ENCODE peak calls at places on chromosome 13, in nine cellular contexts. Y, P, H, A, D, R, J, B and F are unnamed samples.

GRCh38 chr13:30906411-30906990 is 430 bp downstream of the MEDAG start:
- DNase-seq in H (no peak), R (peak), B (no peak), D (no peak), J (no peak), A (peak), Y (no peak), P (peak), F (no peak)

GRCh38 chr13:34161829-34162544 is 344.0 kb downstream of the RFC3 start:
- DNase-seq in B (no peak), P (peak), D (no peak), A (peak), Y (no peak), H (peak), J (peak), R (no peak), F (no peak)

GRCh38 chr13:94950303-94950702 is 238.0 kb upstream of the SOX21 start:
- DNase-seq in P (peak), A (no peak), B (no peak), D (no peak), H (no peak), R (no peak), J (no peak), Y (no peak), F (no peak)

GRCh38 chr13:30438286-30438685 is 16.0 kb downstream of the UBE2L5 start:
- DNase-seq in A (no peak), Y (no peak), B (no peak), H (no peak), D (no peak), J (no peak), R (no peak), P (no peak), F (no peak)

GRCh38 chr13:50384724-50385123 is 369.5 kb downstream of the KCNRG start:
- DNase-seq in D (no peak), B (no peak), J (no peak), R (no peak), P (no peak), Y (no peak), A (no peak), H (no peak), F (no peak)

GRCh38 chr13:114258589-114258988 is 22.8 kb upstream of the UPF3A start:
- DNase-seq in P (no peak), R (no peak), D (no peak), A (no peak), Y (no peak), B (peak), H (no peak), J (no peak), F (no peak)

GRCh38 chr13:99980201-99981114 is 1.1 kb upstream of the ZIC2 start:
- DNase-seq in B (peak), P (peak), D (peak), J (no peak), H (no peak), Y (no peak), A (peak), R (peak), F (no peak)

GRCh38 chr13:85174291-85174690 is 624.9 kb downstream of the SLITRK6 start:
- DNase-seq in Y (no peak), H (no peak), A (no peak), R (no peak), D (no peak), J (no peak), P (no peak), B (no peak), F (no peak)

GRCh38 chr13:35549481-35549880 is 73.0 kb upstream of the MAB21L1 start:
- DNase-seq in J (peak), Y (no peak), D (no peak), A (no peak), H (no peak), B (no peak), P (no peak), R (no peak), F (no peak)

GRCh38 chr13:103246581-103247200 is 180.5 kb upstream of the SLC10A2 start:
- DNase-seq in Y (no peak), P (no peak), D (no peak), A (peak), J (no peak), R (no peak), H (no peak), B (no peak), F (no peak)

GRCh38 chr13:101977475-101977874 is 424.4 kb downstream of the FGF14 start:
- DNase-seq in Y (no peak), R (no peak), P (no peak), B (no peak), A (no peak), D (no peak), H (no peak), J (no peak), F (no peak)

GRCh38 chr13:107427531-107427930 is 787.8 kb downstream of the LIG4 start:
- DNase-seq in H (no peak), P (no peak), B (no peak), Y (no peak), A (no peak), D (no peak), J (no peak), R (no peak), F (no peak)

GRCh38 chr13:27194895-27195764 is 23.5 kb upstream of the USP12 start:
- DNase-seq in A (no peak), D (no peak), R (no peak), B (no peak), Y (peak), H (no peak), J (peak), P (no peak), F (no peak)

GRCh38 chr13:18628428-18628827 is 553.2 kb downstream of the TUBA3C start:
- DNase-seq in J (no peak), A (no peak), D (no peak), P (no peak), H (no peak), Y (no peak), R (no peak), B (no peak), F (no peak)

GRCh38 chr13:44744880-44745633 is 168.9 kb upstream of the TSC22D1 start:
- DNase-seq in A (no peak), J (no peak), H (no peak), P (no peak), R (no peak), Y (no peak), B (no peak), D (no peak), F (no peak)

GRCh38 chr13:34671136-34671535 is 270.9 kb upstream of the NBEA start:
- DNase-seq in J (no peak), Y (no peak), D (peak), B (no peak), A (no peak), H (no peak), P (no peak), R (no peak), F (no peak)

GRCh38 chr13:111017755-111018487 is 97.2 kb upstream of the ARHGEF7 start:
- DNase-seq in D (no peak), Y (no peak), R (no peak), J (no peak), H (no peak), A (no peak), B (no peak), P (no peak), F (no peak)

GRCh38 chr13:88857256-88857655 is 1186.1 kb downstream of the SLITRK5 start:
- DNase-seq in Y (no peak), H (no peak), J (no peak), R (no peak), B (no peak), D (no peak), A (no peak), P (no peak), F (no peak)

GRCh38 chr13:24671367-24672117 is 8.7 kb upstream of the ATP12A start:
- DNase-seq in A (peak), B (peak), R (no peak), Y (peak), P (peak), D (no peak), H (peak), J (peak), F (no peak)

GRCh38 chr13:111122631-111123030 is 7.5 kb downstream of the ARHGEF7 start:
- DNase-seq in J (no peak), D (no peak), B (no peak), R (no peak), P (no peak), A (no peak), H (no peak), Y (no peak), F (no peak)

GRCh38 chr13:111247552-111247951 is 72.9 kb upstream of the TEX29 start:
- DNase-seq in B (peak), J (no peak), Y (no peak), A (peak), D (no peak), H (no peak), R (no peak), P (no peak), F (no peak)

GRCh38 chr13:110055089-110055488 is 251.9 kb downstream of the COL4A1 start:
- DNase-seq in A (no peak), R (no peak), Y (no peak), B (no peak), D (no peak), P (no peak), J (no peak), H (no peak), F (no peak)

GRCh38 chr13:28489975-28490550 is 4.9 kb downstream of the FLT1 start:
- DNase-seq in D (no peak), A (no peak), Y (no peak), B (no peak), J (peak), H (no peak), R (no peak), P (no peak), F (no peak)

GRCh38 chr13:29457299-29457698 is 138.2 kb downstream of the SLC7A1 start:
- DNase-seq in R (no peak), P (no peak), H (no peak), J (peak), B (no peak), D (no peak), Y (no peak), A (no peak), F (no peak)

GRCh38 chr13:42656136-42656535 is 82.2 kb downstream of the TNFSF11 start:
- DNase-seq in A (peak), D (no peak), J (no peak), H (no peak), P (no peak), R (no peak), Y (no peak), B (no peak), F (no peak)

GRCh38 chr13:87680298-87680697 is 9.1 kb downstream of the SLITRK5 start:
- DNase-seq in J (no peak), D (no peak), R (no peak), Y (no peak), A (no peak), P (no peak), B (no peak), H (no peak), F (no peak)

GRCh38 chr13:68749801-68750200 is 1357.8 kb upstream of the ATXN8OS start:
- DNase-seq in B (no peak), J (no peak), P (no peak), A (no peak), Y (no peak), D (no peak), R (no peak), H (no peak), F (no peak)

GRCh38 chr13:60265566-60265965 is 101.8 kb upstream of the DIAPH3 start:
- DNase-seq in J (no peak), B (no peak), D (no peak), Y (no peak), A (no peak), R (no peak), P (no peak), H (no peak), F (no peak)

GRCh38 chr13:44627441-44627840 is 51.3 kb upstream of the TSC22D1 start:
- DNase-seq in A (no peak), D (no peak), R (no peak), J (no peak), Y (no peak), H (no peak), B (no peak), P (no peak), F (no peak)

GRCh38 chr13:106145070-106145469 is 390.4 kb downstream of the EFNB2 start:
- DNase-seq in J (no peak), R (no peak), B (no peak), P (no peak), A (no peak), D (no peak), Y (no peak), H (no peak), F (no peak)

GRCh38 chr13:44236370-44236769 is 137.3 kb upstream of the SERP2 start:
- DNase-seq in Y (peak), B (no peak), R (no peak), D (no peak), P (no peak), A (no peak), H (peak), J (no peak), F (no peak)

GRCh38 chr13:76852991-76853390 is 33.2 kb downstream of the KCTD12 start:
- DNase-seq in B (no peak), J (no peak), D (no peak), R (no peak), P (no peak), Y (no peak), A (peak), H (no peak), F (no peak)

GRCh38 chr13:38348890-38349289 is 761 bp upstream of the UFM1 start:
- DNase-seq in A (peak), H (no peak), B (peak), P (no peak), J (no peak), D (no peak), R (no peak), Y (peak), F (no peak)

GRCh38 chr13:60165391-60166099 is 1.8 kb upstream of the DIAPH3 start:
- DNase-seq in P (no peak), R (no peak), Y (no peak), A (no peak), J (peak), B (no peak), D (no peak), H (peak), F (no peak)

GRCh38 chr13:51130348-51130747 is 19.3 kb upstream of the C13orf42 start:
- DNase-seq in B (no peak), Y (no peak), P (no peak), D (no peak), R (no peak), A (no peak), H (no peak), J (no peak), F (no peak)

DNA sequence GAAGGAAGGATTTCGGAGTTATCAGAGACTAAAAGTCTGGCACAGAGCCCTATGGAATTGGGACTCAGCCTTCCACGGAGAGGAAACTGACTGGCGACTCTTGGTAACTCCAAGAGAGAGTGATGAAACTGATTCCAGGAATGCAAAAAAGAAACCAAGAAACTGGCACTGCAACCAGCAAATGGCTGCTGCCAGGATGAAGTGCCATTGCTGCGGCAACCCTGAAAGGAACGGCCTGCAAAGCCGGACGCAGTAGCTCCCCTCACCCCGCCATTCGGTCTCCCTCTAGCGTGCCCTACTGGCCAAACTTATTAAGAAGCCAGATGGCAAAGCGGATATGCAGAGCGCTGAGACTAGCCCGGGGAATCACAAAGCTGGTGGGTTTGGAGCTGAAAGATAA is 236.0 kb downstream of the PCDH9 start:
- DNase-seq in H (no peak), B (peak), R (no peak), P (peak), A (peak), J (no peak), Y (peak), D (peak), F (peak)
- H3K4me3 ChIP-seq in H (peak), B (peak), R (no peak), P (peak), A (no peak), J (no peak), Y (no peak), D (peak), F (no peak)

DNA sequence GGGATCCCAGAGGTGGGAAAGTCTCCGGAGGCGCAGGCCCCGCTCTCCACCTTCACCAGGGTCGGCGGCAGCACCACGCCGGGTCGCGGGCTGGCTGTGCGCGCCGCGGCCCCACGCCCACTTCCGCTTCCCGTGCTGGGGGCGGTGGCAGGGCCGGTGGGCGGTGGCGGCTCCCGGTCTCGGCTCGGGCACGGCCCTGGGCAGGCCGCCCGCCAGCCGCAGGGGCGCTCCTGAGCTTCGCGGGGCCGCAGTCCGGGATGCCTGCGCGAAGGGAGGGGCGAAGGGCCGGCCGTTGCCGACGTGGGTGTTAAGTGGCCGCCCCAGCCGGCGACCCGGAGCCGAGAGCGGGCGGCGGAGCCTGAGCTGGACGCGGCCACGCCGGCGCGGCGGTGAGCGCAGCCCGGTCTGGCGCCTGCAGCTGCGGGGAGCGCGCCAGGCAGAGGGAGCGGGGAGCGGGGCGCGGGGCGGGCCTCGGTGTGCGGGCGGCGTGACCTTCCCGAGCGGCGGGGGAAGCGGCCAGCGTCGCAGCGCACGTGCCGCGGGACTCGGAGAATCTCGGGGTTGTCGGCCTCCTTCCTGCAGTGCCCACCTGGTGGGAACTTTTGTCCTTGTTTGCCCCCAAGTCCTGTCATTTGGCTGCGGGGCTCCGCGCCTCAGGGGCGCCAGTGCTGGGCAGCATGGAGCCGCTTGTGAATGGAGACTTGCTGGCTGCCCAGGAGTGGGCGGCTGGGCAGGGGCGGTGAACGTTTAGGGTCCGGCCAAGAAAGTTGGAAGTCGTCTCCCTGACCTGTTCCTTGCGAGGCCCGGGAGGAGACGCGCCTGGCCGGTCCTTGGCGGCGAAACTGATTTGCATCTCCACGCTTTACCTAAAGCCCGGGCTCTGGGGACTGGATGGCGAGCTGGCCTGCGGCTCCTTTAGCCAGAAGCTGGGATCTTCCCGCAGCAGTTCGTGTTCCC is at the start of gene SLC25A15:
- DNase-seq in P (peak), Y (peak), R (peak), A (peak), B (peak), D (peak), H (peak), J (no peak), F (no peak)
- TF ChIP-seq CTCF in P (peak), Y (no peak), R (peak), A (peak), B (no peak), D (peak), H (peak), J (no peak), F (peak)

GRCh38 chr13:32035701-32036100 is 4.1 kb downstream of the FRY start:
- DNase-seq in Y (no peak), H (no peak), P (no peak), D (no peak), J (no peak), B (no peak), R (no peak), A (no peak), F (no peak)

GRCh38 chr13:32036131-32036695 is 4.6 kb downstream of the FRY start:
- DNase-seq in Y (no peak), B (peak), D (no peak), P (no peak), J (no peak), H (no peak), A (no peak), R (no peak), F (no peak)

GRCh38 chr13:32032780-32033179 is 1.2 kb downstream of the FRY start:
- DNase-seq in A (no peak), D (no peak), B (no peak), H (no peak), Y (no peak), R (no peak), J (no peak), P (no peak), F (no peak)

GRCh38 chr13:32031815-32032345 is 306 bp downstream of the FRY start:
- DNase-seq in D (no peak), P (no peak), B (no peak), Y (no peak), H (no peak), J (no peak), A (no peak), R (no peak), F (no peak)

DNA sequence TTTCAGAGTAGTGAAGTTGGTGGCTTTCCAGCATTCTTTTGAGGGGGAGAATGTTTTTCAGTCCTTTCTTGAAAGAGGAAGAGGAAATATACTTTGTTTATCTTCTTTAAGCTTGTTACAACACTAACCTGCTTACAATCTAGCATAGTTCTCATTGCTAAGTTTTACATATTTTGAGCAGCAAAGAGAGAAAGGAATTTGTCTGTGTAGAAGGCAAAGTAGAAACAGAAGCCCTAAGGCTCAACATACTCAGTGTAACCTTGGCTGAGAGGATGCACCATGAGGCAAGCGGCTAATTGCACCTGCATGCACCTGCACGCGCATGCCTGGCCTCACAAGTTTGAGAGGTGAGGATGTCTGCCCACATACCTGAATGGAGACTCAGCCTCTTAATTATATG is 2.2 kb downstream of the FRY start:
- DNase-seq in Y (no peak), D (no peak), A (no peak), P (no peak), H (no peak), R (no peak), B (no peak), J (no peak), F (no peak)
- H3K4me3 ChIP-seq in Y (no peak), D (no peak), A (no peak), P (no peak), H (peak), R (no peak), B (no peak), J (no peak), F (no peak)

GRCh38 chr13:112894423-112894672 is 74.7 kb upstream of the MCF2L start:
- DNase-seq in B (no peak), R (no peak), P (no peak), J (no peak), D (no peak), H (no peak), Y (no peak), A (no peak), F (no peak)

GRCh38 chr13:112892759-112893569 is 76.0 kb upstream of the MCF2L start:
- DNase-seq in B (peak), P (peak), R (no peak), J (no peak), D (no peak), Y (no peak), A (no peak), H (no peak), F (no peak)

GRCh38 chr13:112893570-112894422 is 75.2 kb upstream of the MCF2L start:
- DNase-seq in H (no peak), J (no peak), D (no peak), R (peak), Y (no peak), B (peak), A (peak), P (peak), F (no peak)

GRCh38 chr13:112895521-112896465 is 73.2 kb upstream of the MCF2L start:
- DNase-seq in Y (no peak), D (no peak), J (no peak), P (no peak), R (peak), B (no peak), A (no peak), H (no peak), F (no peak)

GRCh38 chr13:112894673-112895481 is 74.1 kb upstream of the MCF2L start:
- DNase-seq in Y (no peak), A (peak), H (no peak), D (no peak), P (peak), R (peak), J (no peak), B (no peak), F (no peak)
- TF ChIP-seq CTCF in Y (no peak), A (no peak), H (no peak), D (no peak), P (no peak), R (no peak), J (no peak), B (no peak), F (no peak)